ENCODE peak calls at places on chromosomes 7 and 10, in five cellular contexts. S, Y, O, J and M are unnamed samples.

GRCh38 chr10:116296358-116296757 is 23.4 kb upstream of the GFRA1 start:
- DNase-seq in S (no peak), J (no peak), Y (no peak), O (no peak), M (no peak)

GRCh38 chr10:95440756-95441546 is 120.2 kb downstream of the SORBS1 start:
- DNase-seq in S (no peak), O (no peak), Y (no peak), J (no peak), M (no peak)

GRCh38 chr10:124911124-124912051 is 30.5 kb upstream of the ZRANB1 start:
- DNase-seq in S (peak), Y (peak), O (no peak), J (no peak), M (no peak)

GRCh38 chr10:43076876-43077420 is at the start of gene RET:
- DNase-seq in Y (no peak), S (no peak), O (peak), J (no peak), M (no peak)

GRCh38 chr7:147982307-147982706 is 608.3 kb upstream of the C7orf33 start:
- DNase-seq in S (no peak), O (no peak), Y (no peak), J (no peak), M (no peak)

GRCh38 chr7:111762799-111763198 is 200.5 kb upstream of the IMMP2L start:
- DNase-seq in Y (no peak), S (no peak), J (no peak), O (no peak), M (no peak)

GRCh38 chr7:77862691-77863090 is 64.1 kb downstream of the PHTF2 start:
- DNase-seq in S (peak), Y (no peak), J (no peak), O (no peak), M (no peak)

GRCh38 chr10:108861181-108861754 is 1062.0 kb downstream of the XPNPEP1 start:
- DNase-seq in Y (no peak), S (no peak), J (no peak), O (no peak), M (no peak)

GRCh38 chr7:102830206-102830605 is 81.4 kb downstream of the FAM185A start:
- DNase-seq in S (no peak), O (no peak), Y (no peak), J (no peak), M (no peak)

GRCh38 chr7:68980011-68980410 is 618.3 kb upstream of the AUTS2 start:
- DNase-seq in O (no peak), Y (peak), J (no peak), S (peak), M (no peak)

GRCh38 chr10:92420554-92421275 is 129.7 kb downstream of the MARCHF5 start:
- DNase-seq in Y (peak), S (no peak), O (no peak), J (no peak), M (no peak)

GRCh38 chr10:133391761-133392518 is 2.0 kb upstream of the MTG1 start:
- DNase-seq in S (no peak), O (no peak), Y (no peak), J (no peak), M (no peak)

GRCh38 chr7:33091111-33091531 is 18.1 kb downstream of the RP9 start:
- DNase-seq in O (no peak), S (peak), Y (peak), J (peak), M (no peak)

GRCh38 chr7:116173051-116174028 is 37.0 kb upstream of the TES start:
- DNase-seq in J (peak), O (no peak), S (peak), Y (peak), M (no peak)

GRCh38 chr7:23158546-23158945 is 23.3 kb upstream of the NUP42 start:
- DNase-seq in Y (no peak), O (no peak), J (no peak), S (no peak), M (no peak)

GRCh38 chr7:27149817-27150567 is 2.4 kb downstream of the HOXA3 start:
- DNase-seq in S (no peak), J (no peak), O (no peak), Y (no peak), M (peak)

GRCh38 chr7:156947120-156947843 is 2.2 kb upstream of the NOM1 start:
- DNase-seq in J (no peak), O (no peak), S (no peak), Y (no peak), M (no peak)

GRCh38 chr10:3482200-3482993 is 302.6 kb downstream of the KLF6 start:
- DNase-seq in O (no peak), J (peak), Y (peak), S (peak), M (no peak)

GRCh38 chr10:31758495-31758894 is 170.1 kb downstream of the ARHGAP12 start:
- DNase-seq in Y (peak), O (no peak), J (peak), S (peak), M (no peak)

GRCh38 chr10:119505588-119506315 is 36.8 kb downstream of the RGS10 start:
- DNase-seq in J (no peak), Y (no peak), O (no peak), S (no peak), M (no peak)

GRCh38 chr7:43076189-43076605 is 36.2 kb upstream of the HECW1 start:
- DNase-seq in Y (no peak), J (peak), O (no peak), S (peak), M (no peak)

GRCh38 chr10:23694446-23694920 is 255.6 kb downstream of the OTUD1 start:
- DNase-seq in Y (no peak), J (no peak), O (no peak), S (no peak), M (no peak)

GRCh38 chr10:23695825-23696420 is 257.0 kb downstream of the OTUD1 start:
- DNase-seq in O (no peak), S (no peak), Y (no peak), J (no peak), M (no peak)

GRCh38 chr10:23696476-23696875 is 257.6 kb downstream of the OTUD1 start:
- DNase-seq in J (peak), Y (no peak), S (no peak), O (no peak), M (no peak)

GRCh38 chr10:23693895-23694294 is 255.0 kb downstream of the OTUD1 start:
- DNase-seq in Y (no peak), J (no peak), S (no peak), O (no peak), M (no peak)

GRCh38 chr10:23694921-23695824 is 256.3 kb downstream of the OTUD1 start:
- DNase-seq in O (no peak), S (no peak), Y (no peak), J (no peak), M (no peak)
- TF ChIP-seq CTCF in O (no peak), S (no peak), Y (no peak), J (no peak), M (no peak)

GRCh38 chr10:48400850-48401220 is 94.4 kb downstream of the MAPK8 start:
- DNase-seq in Y (no peak), O (no peak), J (no peak), S (no peak), M (no peak)

GRCh38 chr10:48411510-48411909 is 105.0 kb downstream of the MAPK8 start:
- DNase-seq in J (no peak), Y (no peak), O (no peak), S (no peak), M (no peak)

GRCh38 chr10:48410503-48410902 is 104.0 kb downstream of the MAPK8 start:
- DNase-seq in O (no peak), J (no peak), S (no peak), Y (no peak), M (no peak)

GRCh38 chr10:48404646-48405045 is 98.2 kb downstream of the MAPK8 start:
- DNase-seq in S (peak), J (peak), O (no peak), Y (peak), M (no peak)

GRCh38 chr10:48406204-48406603 is 99.7 kb downstream of the MAPK8 start:
- DNase-seq in J (peak), S (peak), Y (peak), O (no peak), M (no peak)
- TF ChIP-seq CTCF in J (no peak), S (no peak), Y (no peak), O (no peak), M (no peak)

DNA sequence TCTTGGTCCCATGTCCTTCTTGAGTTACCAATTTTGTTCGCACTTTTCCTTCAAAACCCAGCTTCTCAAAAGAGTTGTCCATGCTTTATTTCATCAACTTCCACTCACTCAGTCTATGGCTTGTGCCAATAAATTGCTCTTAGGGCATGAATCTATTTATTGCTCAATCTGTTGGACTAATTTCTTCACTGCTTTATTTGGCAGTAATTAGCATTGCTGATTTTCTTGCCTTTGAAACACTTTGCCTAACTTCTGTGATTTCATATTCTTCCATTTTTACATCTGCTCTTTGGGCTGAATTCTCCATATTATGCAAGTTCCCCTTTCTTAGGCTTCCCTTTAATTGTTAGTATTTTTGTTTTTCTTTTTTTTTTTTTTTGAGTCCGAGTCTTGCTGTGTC is 16.8 kb downstream of the DLD start:
- DNase-seq in Y (peak), S (no peak), J (peak), O (no peak), M (no peak)
- TF ChIP-seq CTCF in Y (no peak), S (no peak), J (no peak), O (no peak), M (no peak)

GRCh38 chr10:85105614-85106013 is 777.2 kb downstream of the CCSER2 start:
- DNase-seq in O (no peak), Y (no peak), S (no peak), J (peak), M (no peak)
- TF ChIP-seq CTCF in O (no peak), Y (no peak), S (no peak), J (no peak), M (no peak)

DNA sequence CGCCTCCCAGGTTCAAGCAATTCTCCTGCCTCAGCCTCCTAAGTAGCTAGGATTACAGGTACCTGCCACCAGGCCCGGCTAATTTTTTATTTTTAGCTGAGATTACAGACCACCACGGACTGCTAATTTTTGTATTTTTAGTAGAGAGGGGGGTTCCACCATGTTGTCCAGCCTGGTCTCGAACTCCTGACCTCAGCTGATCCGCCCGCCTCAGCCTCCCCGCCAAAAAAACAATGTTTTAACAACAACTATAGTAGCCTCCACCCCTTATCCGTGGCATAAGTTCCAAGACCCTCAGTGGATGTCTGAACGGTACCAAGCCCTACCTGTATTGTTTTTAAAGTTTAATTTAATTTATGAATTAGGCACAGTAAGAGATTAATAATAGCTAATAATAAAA is 48.2 kb downstream of the GNA12 start:
- DNase-seq in Y (no peak), S (no peak), O (no peak), J (no peak), M (no peak)
- TF ChIP-seq CTCF in Y (no peak), S (no peak), O (no peak), J (no peak), M (no peak)

DNA sequence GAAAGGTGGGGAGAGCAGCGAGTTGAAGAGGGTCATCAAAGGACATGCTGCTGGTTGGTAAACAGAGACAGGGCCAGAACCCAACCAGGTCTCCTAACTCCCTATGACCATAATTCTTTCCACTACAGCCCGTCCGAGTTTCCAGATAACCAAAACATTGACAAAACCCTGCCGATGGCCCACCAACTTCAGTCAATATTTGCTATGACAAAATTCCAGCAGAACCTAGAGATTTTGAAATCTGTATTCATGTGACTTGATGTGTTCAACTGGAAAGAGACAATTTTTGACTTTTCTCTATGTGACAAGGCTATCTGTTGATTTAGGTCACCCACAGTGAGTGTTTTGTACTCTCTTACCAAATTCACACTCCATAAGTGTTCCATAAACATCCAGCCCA is 86.7 kb downstream of the NHLRC2 start:
- DNase-seq in Y (no peak), J (no peak), S (no peak), O (no peak), M (no peak)
- TF ChIP-seq CTCF in Y (no peak), J (no peak), S (no peak), O (no peak), M (no peak)

DNA sequence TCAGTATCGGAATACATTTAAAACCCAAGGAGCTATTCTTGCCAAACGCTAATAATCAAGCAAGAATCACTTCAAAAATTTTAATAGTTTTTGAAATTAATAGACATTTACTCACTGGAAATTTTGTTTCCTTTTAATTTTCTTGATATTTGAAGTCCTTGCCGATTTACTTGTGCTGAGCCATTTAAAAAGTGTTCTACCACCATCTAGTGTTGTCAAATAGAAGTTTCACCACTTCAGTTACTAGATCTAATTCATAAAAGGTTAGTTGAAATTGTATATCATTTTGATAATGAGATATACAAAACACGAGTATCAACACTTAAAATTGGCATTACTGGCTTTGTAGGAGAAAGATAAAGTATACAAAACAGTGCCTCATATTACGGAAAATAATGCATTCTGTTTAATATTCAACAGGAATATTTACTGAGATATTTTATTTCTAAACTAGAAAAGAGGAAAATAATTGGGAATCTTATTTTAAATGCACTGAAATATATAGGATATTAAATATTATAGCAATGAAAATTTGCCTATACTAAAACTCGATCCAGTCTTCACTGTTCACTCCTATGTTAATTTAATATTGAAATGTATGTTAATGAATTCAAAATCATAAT is 664.8 kb upstream of the SEMA3D start:
- DNase-seq in S (peak), O (no peak), Y (peak), J (peak), M (no peak)
- TF ChIP-seq CTCF in S (peak), O (no peak), Y (peak), J (peak), M (no peak)

DNA sequence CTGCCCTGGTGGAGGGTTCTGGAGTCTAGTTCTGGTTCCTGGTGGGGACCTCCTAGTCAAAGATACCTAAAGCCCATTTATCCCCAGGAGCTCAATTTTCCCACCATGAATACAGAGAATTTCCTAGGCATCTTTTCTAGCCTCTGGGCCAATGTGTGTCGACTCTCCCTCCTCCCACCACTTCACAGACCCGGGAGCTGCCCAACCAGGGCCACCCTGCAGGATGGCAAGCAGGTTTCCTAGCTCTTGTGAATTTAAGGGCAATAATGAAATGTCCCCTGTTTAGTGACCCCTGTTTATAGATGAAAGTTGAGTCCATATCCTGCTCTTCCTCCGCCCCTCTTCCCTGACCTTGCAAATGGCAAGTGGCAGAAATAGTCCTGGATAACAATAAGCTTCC is 9.4 kb downstream of the DLX5 start:
- DNase-seq in J (no peak), Y (no peak), S (no peak), O (no peak), M (no peak)
- TF ChIP-seq CTCF in J (no peak), Y (no peak), S (no peak), O (no peak), M (no peak)

DNA sequence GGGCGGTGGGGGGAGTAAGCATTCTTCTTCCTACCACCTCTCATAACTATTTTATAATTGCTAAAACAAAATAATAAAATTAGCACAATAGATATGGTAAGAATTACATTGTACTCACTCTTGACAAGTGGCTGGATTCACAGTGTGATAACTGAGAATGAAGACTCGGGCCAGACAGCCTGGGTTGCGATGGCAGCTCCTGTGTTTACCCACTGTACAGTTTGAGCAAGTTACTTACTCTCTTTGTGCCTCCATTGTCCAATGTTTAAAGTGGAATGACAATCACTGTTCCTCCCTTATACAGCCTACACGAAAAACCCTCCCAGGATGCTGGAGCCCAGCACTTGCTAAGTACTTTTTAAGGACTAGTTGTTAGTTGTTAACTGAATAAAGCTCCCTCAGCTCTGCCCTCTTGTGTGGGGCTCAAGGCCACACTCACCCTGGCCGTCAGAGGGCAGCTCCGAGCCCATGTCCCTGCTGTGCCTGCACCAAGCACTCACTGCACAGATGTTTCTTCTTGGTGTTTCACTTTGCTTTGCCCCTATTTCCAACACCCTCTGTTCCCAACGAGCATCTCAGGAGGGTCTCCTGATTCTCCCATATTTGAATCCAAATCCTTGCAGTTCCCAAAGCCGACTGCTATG is 56.4 kb upstream of the NPS start:
- DNase-seq in J (peak), Y (no peak), O (no peak), S (no peak), M (no peak)
- TF ChIP-seq CTCF in J (peak), Y (peak), O (no peak), S (no peak), M (no peak)

DNA sequence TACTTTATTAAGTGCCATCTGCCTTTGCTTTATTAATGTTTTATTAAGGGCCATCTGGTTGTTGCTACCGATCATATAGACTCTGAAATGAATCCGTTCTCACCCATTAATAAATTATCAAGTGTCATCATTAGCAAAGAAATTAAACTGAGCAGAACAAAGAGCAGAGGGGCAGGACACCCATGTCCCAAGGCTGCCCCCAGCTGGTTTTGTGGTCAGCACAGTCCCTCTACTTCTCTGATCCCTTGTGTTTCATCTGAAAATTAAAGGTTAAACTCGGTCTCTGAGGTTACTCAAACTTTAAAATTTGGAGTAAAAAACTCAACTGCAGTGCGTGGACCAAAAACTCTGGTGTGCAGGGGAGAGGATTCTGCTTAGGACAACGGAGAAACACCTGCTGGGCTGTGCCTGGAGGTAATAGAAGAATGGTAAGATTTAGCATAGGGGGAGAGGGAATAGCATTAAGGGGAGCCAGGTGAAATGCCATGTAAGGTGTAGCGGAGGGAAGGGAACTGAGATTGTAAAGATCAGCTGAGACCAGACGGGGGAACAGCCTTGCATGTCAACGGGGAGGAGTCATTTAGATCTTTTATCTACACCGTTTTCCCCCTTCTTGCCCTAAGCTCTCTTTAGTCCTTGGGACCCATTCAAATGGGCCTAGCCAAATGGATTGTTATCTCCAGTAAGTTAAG is 10.8 kb upstream of the GSDME start:
- DNase-seq in O (no peak), S (no peak), J (no peak), Y (no peak), M (no peak)
- TF ChIP-seq CTCF in O (no peak), S (no peak), J (no peak), Y (no peak), M (no peak)